ENCODE peak calls at places on chromosome 5, in four cellular contexts. I is K562, P is H1, A is GM12878. D is an unnamed sample.

GRCh38 chr5:113678924-113679575 is 165.6 kb downstream of the YTHDC2 start:
- DNase-seq in I (peak), P (peak), A (peak), D (peak)

GRCh38 chr5:72598461-72599433 is 91.5 kb upstream of the ZNF366 start:
- DNase-seq in I (peak), P (no peak), A (no peak), D (no peak)

GRCh38 chr5:67215592-67216471 is 19.2 kb upstream of the CD180 start:
- DNase-seq in I (peak), P (no peak), A (peak), D (no peak)

GRCh38 chr5:56808211-56808610 is 7.1 kb upstream of the MAP3K1 start:
- DNase-seq in I (no peak), P (no peak), A (no peak), D (no peak)

GRCh38 chr5:67234671-67235176 is 38.1 kb upstream of the CD180 start:
- DNase-seq in I (peak), P (no peak), A (no peak), D (no peak)

GRCh38 chr5:24823625-24824024 is 178.8 kb upstream of the CDH10 start:
- DNase-seq in I (no peak), P (no peak), A (no peak), D (no peak)

GRCh38 chr5:116571568-116572321 is 2.9 kb downstream of the SEMA6A start:
- DNase-seq in I (no peak), P (no peak), A (no peak), D (no peak)

GRCh38 chr5:127028822-127029457 is 1.4 kb downstream of the MARCHF3 start:
- DNase-seq in I (peak), P (no peak), A (no peak), D (no peak)

GRCh38 chr5:75933489-75933888 is 149.7 kb upstream of the SV2C start:
- DNase-seq in I (no peak), P (no peak), A (no peak), D (no peak)

GRCh38 chr5:112823181-112823580 is 37.9 kb upstream of the SRP19 start:
- DNase-seq in I (no peak), P (no peak), A (no peak), D (no peak)

GRCh38 chr5:141882594-141883183 is 4.5 kb upstream of the PCDH1 start:
- DNase-seq in I (peak), P (peak), A (no peak), D (no peak)

GRCh38 chr5:141880961-141881801 is 3.0 kb upstream of the PCDH1 start:
- DNase-seq in I (no peak), P (peak), A (peak), D (no peak)

GRCh38 chr5:141883184-141883947 is 5.2 kb upstream of the PCDH1 start:
- DNase-seq in I (peak), P (peak), A (no peak), D (no peak)

GRCh38 chr5:141881886-141882285 is 3.7 kb upstream of the PCDH1 start:
- DNase-seq in I (no peak), P (peak), A (no peak), D (no peak)

DNA sequence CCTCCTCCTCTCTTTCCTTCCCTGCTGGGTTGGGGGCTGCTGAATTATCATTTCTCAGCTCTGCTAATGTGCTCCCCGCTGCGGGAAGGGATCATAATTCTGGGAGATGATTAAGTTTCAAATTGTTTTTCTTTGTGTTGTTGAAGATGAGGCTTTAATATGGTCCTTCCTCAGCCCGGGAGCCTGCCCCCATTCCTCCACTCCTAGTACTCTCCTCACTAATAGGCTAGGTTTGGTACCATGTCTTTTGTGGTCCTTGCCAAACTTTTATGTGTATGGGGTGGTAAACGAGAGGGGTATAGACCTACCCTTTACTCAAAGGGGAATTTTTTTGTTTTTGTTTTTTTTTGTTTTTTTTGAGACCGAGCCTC is 5.7 kb upstream of the PCDH1 start:
- DNase-seq in I (no peak), P (no peak), A (no peak), D (no peak)
- TF ChIP-seq EGR1 in I (no peak), P (no peak), A (no peak), D (no peak)

GRCh38 chr5:168903082-168903481 is 323.9 kb upstream of the PANK3 start:
- DNase-seq in I (no peak), P (no peak), A (no peak), D (no peak)

GRCh38 chr5:168910874-168911273 is 331.7 kb upstream of the PANK3 start:
- DNase-seq in I (no peak), P (no peak), A (no peak), D (no peak)

GRCh38 chr5:168908207-168908606 is 329.0 kb upstream of the PANK3 start:
- DNase-seq in I (no peak), P (no peak), A (no peak), D (no peak)
- TF ChIP-seq EGR1 in I (no peak), P (no peak), A (no peak), D (no peak)

GRCh38 chr5:157994906-157995519 is 136.1 kb upstream of the CLINT1 start:
- DNase-seq in I (peak), P (peak), A (peak), D (peak)

GRCh38 chr5:157993201-157993600 is 134.3 kb upstream of the CLINT1 start:
- DNase-seq in I (no peak), P (no peak), A (no peak), D (no peak)

GRCh38 chr5:157998021-157998504 is 139.1 kb upstream of the CLINT1 start:
- DNase-seq in I (no peak), P (no peak), A (no peak), D (no peak)

GRCh38 chr5:157990583-157991181 is 131.7 kb upstream of the CLINT1 start:
- DNase-seq in I (no peak), P (no peak), A (no peak), D (no peak)

DNA sequence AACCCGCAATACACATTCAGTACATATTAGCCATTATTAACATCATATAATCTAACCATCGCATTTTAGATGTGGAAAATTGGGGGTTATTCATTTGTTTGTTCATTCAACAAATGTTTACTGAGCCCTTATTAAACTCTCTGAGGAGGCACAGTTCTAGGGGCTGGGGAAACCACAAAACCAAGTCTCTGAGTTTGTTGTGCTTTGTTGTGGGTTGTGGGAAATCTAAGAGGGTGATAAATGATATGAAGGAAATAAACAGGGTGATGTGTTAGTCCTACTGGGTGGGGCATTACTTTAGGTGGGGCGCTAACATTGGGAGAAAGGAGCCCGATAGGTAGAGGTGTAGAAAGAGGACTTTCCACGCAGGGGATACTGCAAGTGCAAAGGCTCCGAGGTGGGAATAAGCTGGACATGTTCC is 135.3 kb upstream of the CLINT1 start:
- DNase-seq in I (no peak), P (no peak), A (no peak), D (no peak)
- TF ChIP-seq EGR1 in I (no peak), P (no peak), A (no peak), D (no peak)

GRCh38 chr5:147565524-147565923 is 55.7 kb upstream of the DPYSL3 start:
- DNase-seq in I (no peak), P (no peak), A (no peak), D (no peak)
- TF ChIP-seq EGR1 in I (no peak), P (no peak), A (no peak), D (no peak)

GRCh38 chr5:135695656-135696055 is 116.9 kb upstream of the CXCL14 start:
- DNase-seq in I (no peak), P (peak), A (no peak), D (no peak)

GRCh38 chr5:135694906-135695305 is 116.1 kb upstream of the CXCL14 start:
- DNase-seq in I (no peak), P (peak), A (no peak), D (no peak)

GRCh38 chr5:135696317-135696716 is 117.5 kb upstream of the CXCL14 start:
- DNase-seq in I (no peak), P (peak), A (no peak), D (no peak)

GRCh38 chr5:135693371-135693955 is 114.7 kb upstream of the CXCL14 start:
- DNase-seq in I (no peak), P (peak), A (no peak), D (no peak)

DNA sequence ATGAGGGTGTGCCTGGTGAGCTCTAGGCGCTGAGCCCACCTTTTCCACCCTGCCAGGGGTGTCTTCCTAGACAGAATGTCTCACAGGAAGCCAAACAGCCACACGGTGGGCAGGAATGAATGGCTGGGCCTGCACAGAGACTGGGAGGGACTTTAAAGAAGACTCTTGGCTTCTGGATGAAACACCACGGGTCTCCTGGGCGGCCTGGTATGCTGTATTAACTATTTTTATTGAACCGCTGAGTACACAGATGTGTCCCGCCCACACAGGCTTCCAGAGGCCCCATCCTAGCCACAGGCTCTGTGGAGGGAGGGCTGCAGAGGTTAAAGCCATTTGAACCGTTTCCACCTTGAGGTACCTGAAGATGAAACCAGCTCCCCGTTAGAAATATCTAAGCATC is 115.2 kb upstream of the CXCL14 start:
- DNase-seq in I (no peak), P (peak), A (no peak), D (no peak)
- TF ChIP-seq EGR1 in I (no peak), P (no peak), A (no peak), D (no peak)